ENCODE peak calls at places on chromosomes 16 and 17, in five cellular contexts. P is body of pancreas, H is stomach, C is left ventricle myocardium inferior, B is testis. W is an unnamed sample.
A peak's percentile ranks its signal among the peaks of the same experiment; 100 is the strongest.

GRCh38 chr17:40323731-40324650 is 15.0 kb downstream of the RARA start:
- DNase-seq in P (peak; percentile 61), H (no peak), C (peak; percentile 73), B (peak; percentile 28), W (no peak)

GRCh38 chr16:19718624-19718965 is 524 bp downstream of the IQCK start:
- DNase-seq in P (no peak), H (no peak), C (no peak), B (peak; percentile 57), W (no peak)

GRCh38 chr17:16909887-16910286 is 62.0 kb downstream of the TNFRSF13B start:
- DNase-seq in P (no peak), H (no peak), C (no peak), B (peak; percentile 13), W (peak; percentile 35)

GRCh38 chr16:526181-527014 is 1.1 kb upstream of the CAPN15 start:
- DNase-seq in P (peak; percentile 76), H (peak; percentile 69), C (peak; percentile 56), B (peak; percentile 61), W (peak; percentile 81)

GRCh38 chr16:1557576-1557975 is 24.1 kb downstream of the TMEM204 start:
- DNase-seq in P (no peak), H (no peak), C (no peak), B (no peak), W (no peak)

GRCh38 chr17:61411944-61412859 is 12.6 kb downstream of the TBX2 start:
- DNase-seq in P (peak; percentile 69), H (peak; percentile 82), C (peak; percentile 84), B (peak; percentile 84), W (peak; percentile 96)

GRCh38 chr17:64387145-64387473 is 3.6 kb downstream of the PECAM1 start:
- DNase-seq in P (no peak), H (no peak), C (no peak), B (no peak), W (no peak)

GRCh38 chr16:55842369-55843104 is 9.6 kb upstream of the CES1 start:
- DNase-seq in P (peak; percentile 35), H (no peak), C (no peak), B (peak; percentile 41), W (no peak)

GRCh38 chr17:35934760-35935159 is 4.2 kb upstream of the RDM1 start:
- DNase-seq in P (peak; percentile 34), H (no peak), C (no peak), B (no peak), W (no peak)

GRCh38 chr17:39578272-39578671 is 29.4 kb downstream of the NEUROD2 start:
- DNase-seq in P (no peak), H (no peak), C (no peak), B (no peak), W (no peak)

GRCh38 chr16:80023865-80024264 is 423.3 kb upstream of the MAF start:
- DNase-seq in P (no peak), H (no peak), C (no peak), B (peak; percentile 59), W (no peak)

GRCh38 chr17:7260151-7260550 is 2.1 kb downstream of the CLDN7 start:
- DNase-seq in P (no peak), H (no peak), C (no peak), B (no peak), W (no peak)

GRCh38 chr16:17205279-17206139 is 265.3 kb downstream of the XYLT1 start:
- DNase-seq in P (peak; percentile 62), H (peak; percentile 29), C (no peak), B (no peak), W (peak; percentile 71)

GRCh38 chr17:22692801-22693171 is 1000.5 kb downstream of the KCNJ18 start:
- DNase-seq in P (no peak), H (no peak), C (no peak), B (no peak), W (no peak)

GRCh38 chr17:22694362-22695227 is 1002.3 kb downstream of the KCNJ18 start:
- DNase-seq in P (no peak), H (no peak), C (no peak), B (peak; percentile 38), W (peak; percentile 61)

GRCh38 chr17:22695228-22695619 is 1002.9 kb downstream of the KCNJ18 start:
- DNase-seq in P (no peak), H (no peak), C (no peak), B (no peak), W (no peak)

GRCh38 chr17:22692066-22692800 is 999.9 kb downstream of the KCNJ18 start:
- DNase-seq in P (no peak), H (no peak), C (no peak), B (no peak), W (no peak)
- H3K9me3 ChIP-seq in P (peaks cover 3% of the 10 kb centered on the region), H (peaks cover 59% of the 10 kb centered on the region), C (peaks cover 7% of the 10 kb centered on the region), B (no peaks in the 10 kb centered on the region), W (peaks cover 93% of the 10 kb centered on the region)

DNA sequence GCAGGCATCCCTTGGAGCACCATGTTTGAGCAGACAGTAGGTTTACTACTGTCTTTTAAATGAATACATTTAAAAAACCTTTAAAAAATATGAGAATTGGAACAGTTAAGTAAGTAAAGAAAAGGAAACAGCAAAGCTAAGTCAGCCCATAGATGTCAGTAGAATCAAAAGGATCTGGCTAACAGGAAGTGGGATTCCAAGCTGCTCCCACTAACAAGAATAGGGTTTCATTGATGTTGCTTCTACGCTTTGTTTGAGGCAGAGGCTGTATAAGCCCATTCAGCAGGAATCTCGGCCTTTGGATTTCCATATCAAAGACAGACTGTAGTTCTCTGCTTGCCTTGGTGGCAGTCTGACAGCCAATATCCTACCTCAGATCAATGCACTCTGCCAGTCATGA is 122.9 kb upstream of the ELAC2 start:
- DNase-seq in P (no peak), H (no peak), C (no peak), B (no peak), W (peak; percentile 75)
- TF ChIP-seq CTCF in P (no peak), H (no peak), C (no peak), B (no peak), W (peak; percentile 46)

GRCh38 chr16:71459510-71459909 is 2.5 kb downstream of the ZNF23 start:
- DNase-seq in P (no peak), H (no peak), C (no peak), B (no peak), W (no peak)
- H3K4me1 ChIP-seq in P (peaks cover 3% of the 10 kb centered on the region), H (peaks cover 20% of the 10 kb centered on the region), C (peaks cover 27% of the 10 kb centered on the region), B (peaks cover 7% of the 10 kb centered on the region), W (no peaks in the 10 kb centered on the region)

DNA sequence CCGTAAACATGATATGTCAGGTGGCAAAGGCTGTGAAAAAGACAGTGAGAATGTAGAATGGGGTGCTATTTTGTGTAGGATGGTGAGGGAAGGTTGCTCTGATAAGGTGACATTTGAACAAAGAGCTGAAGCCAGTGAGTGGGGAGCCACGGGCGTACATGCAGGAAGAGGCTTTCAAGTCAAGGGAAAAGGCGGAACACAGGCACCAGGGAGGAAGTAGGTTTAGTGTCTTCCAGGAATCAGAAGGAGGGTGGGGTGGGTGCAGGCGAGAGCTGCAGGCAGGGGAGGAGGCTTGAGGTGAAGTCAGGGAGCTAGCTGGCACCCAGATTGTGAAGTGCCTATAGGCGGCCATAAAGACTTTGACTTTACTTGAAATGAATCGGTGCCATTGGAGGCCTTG is 14.1 kb downstream of the ZFP90 start:
- DNase-seq in P (no peak), H (no peak), C (no peak), B (no peak), W (no peak)
- H3K9me3 ChIP-seq in P (peaks cover 47% of the 10 kb centered on the region), H (peaks cover 95% of the 10 kb centered on the region), C (peaks cover 94% of the 10 kb centered on the region), B (no peaks in the 10 kb centered on the region), W (peaks cover 97% of the 10 kb centered on the region)

GRCh38 chr16:88978608-88979346 is 1.8 kb upstream of the CBFA2T3 start:
- DNase-seq in P (no peak), H (no peak), C (no peak), B (no peak), W (no peak)
- TF ChIP-seq CTCF in P (no peak), H (no peak), C (no peak), B (no peak), W (no peak)

GRCh38 chr17:38454528-38454927 is 26.3 kb downstream of the ARHGAP23 start:
- DNase-seq in P (peak; percentile 69), H (peak; percentile 63), C (peak; percentile 91), B (peak; percentile 77), W (no peak)
- H3K4me1 ChIP-seq in P (no peaks in the 10 kb centered on the region), H (peaks cover 18% of the 10 kb centered on the region), C (peaks cover 95% of the 10 kb centered on the region), B (peaks cover 41% of the 10 kb centered on the region), W (peaks cover 34% of the 10 kb centered on the region)

GRCh38 chr16:35197656-35198055 is 1738.2 kb downstream of the TP53TG3F start:
- DNase-seq in P (no peak), H (no peak), C (no peak), B (no peak), W (no peak)
- H3K9me3 ChIP-seq in P (no peaks in the 10 kb centered on the region), H (peaks cover 74% of the 10 kb centered on the region), C (no peaks in the 10 kb centered on the region), B (no peaks in the 10 kb centered on the region), W (peaks cover 80% of the 10 kb centered on the region)